ENCODE peak calls at places on chromosomes 12 and 14, in ten cellular contexts. Y is testis, U is body of pancreas, E is Panc1, C is IMR-90, H is heart left ventricle, D is ascending aorta, W is WERI-Rb-1, N is PC-3, S is transverse colon. O is an unnamed sample. For H3K36me3 and H3K9me3, the result is how much of the 10 kb centered on the place peaks cover.

GRCh38 chr12:53325539-53326061 is 4.2 kb upstream of the AAAS start:
- DNase-seq in S (peak), W (no peak), D (peak), Y (peak), H (peak), U (peak), N (no peak), E (no peak), C (no peak), O (peak)

GRCh38 chr12:109741286-109741969 is 27.8 kb downstream of the FAM222A start:
- DNase-seq in S (no peak), D (peak), N (no peak), U (peak), W (peak), C (no peak), E (no peak), H (no peak), Y (no peak), O (peak)

GRCh38 chr14:92553456-92553855 is 39.9 kb downstream of the RIN3 start:
- DNase-seq in H (peak), D (peak), C (peak), Y (peak), E (no peak), S (no peak), U (no peak), W (peak), N (no peak), O (no peak)

GRCh38 chr12:19665105-19665900 is 226.0 kb downstream of the AEBP2 start:
- DNase-seq in N (no peak), H (no peak), C (no peak), Y (no peak), S (no peak), D (no peak), U (no peak), E (no peak), W (no peak), O (no peak)

GRCh38 chr12:1972856-1973317 is 31.4 kb downstream of the DCP1B start:
- DNase-seq in D (peak), U (no peak), C (peak), N (no peak), W (no peak), S (peak), H (peak), Y (no peak), E (no peak), O (no peak)

GRCh38 chr14:74881425-74882102 is at the start of gene DLST:
- DNase-seq in U (peak), H (peak), S (peak), Y (peak), D (peak), N (peak), W (peak), C (peak), E (no peak), O (peak)

GRCh38 chr12:50581226-50582184 is 76.7 kb downstream of the DIP2B start:
- DNase-seq in C (peak), N (peak), U (no peak), D (no peak), Y (no peak), W (no peak), H (no peak), S (no peak), E (no peak), O (no peak)

GRCh38 chr14:99531221-99532096 is 50.2 kb downstream of the CCNK start:
- DNase-seq in C (peak), N (no peak), Y (no peak), U (no peak), W (no peak), S (no peak), H (no peak), E (no peak), D (no peak), O (no peak)

GRCh38 chr12:119659289-119659897 is 8.5 kb upstream of the PRKAB1 start:
- DNase-seq in Y (peak), N (peak), W (peak), S (peak), H (no peak), E (no peak), U (peak), C (peak), D (no peak), O (no peak)

GRCh38 chr12:82461851-82462250 is 103.5 kb downstream of the METTL25 start:
- DNase-seq in N (no peak), W (no peak), U (no peak), D (no peak), S (no peak), H (no peak), C (peak), Y (no peak), E (no peak), O (no peak)

GRCh38 chr12:117262749-117263148 is 72.5 kb upstream of the FBXO21 start:
- DNase-seq in U (no peak), H (no peak), Y (no peak), W (no peak), N (no peak), S (no peak), C (no peak), D (no peak), E (no peak), O (no peak)

GRCh38 chr12:78641837-78642423 is 222.6 kb upstream of the SYT1 start:
- DNase-seq in N (peak), H (no peak), W (no peak), U (no peak), S (no peak), Y (no peak), E (no peak), D (no peak), C (peak), O (no peak)

GRCh38 chr14:55071870-55072640 is 20.6 kb downstream of the MAPK1IP1L start:
- DNase-seq in H (peak), D (peak), W (no peak), Y (peak), U (no peak), N (peak), S (no peak), E (no peak), C (peak), O (no peak)

GRCh38 chr12:56021882-56022497 is 1.1 kb downstream of the IKZF4 start:
- DNase-seq in E (no peak), C (no peak), S (no peak), D (no peak), Y (no peak), U (no peak), W (no peak), N (no peak), H (no peak), O (no peak)

GRCh38 chr12:56017181-56017580 is 3.7 kb upstream of the IKZF4 start:
- DNase-seq in S (no peak), H (no peak), W (no peak), E (no peak), U (no peak), D (no peak), N (no peak), Y (no peak), C (no peak), O (no peak)

GRCh38 chr12:56020437-56021189 is at the start of gene IKZF4:
- DNase-seq in E (no peak), Y (peak), H (peak), C (peak), S (no peak), N (no peak), W (peak), U (no peak), D (no peak), O (no peak)
- H3K4me3 ChIP-seq in E (no peak), Y (no peak), H (no peak), C (peak), S (peak), N (no peak), W (peak), U (no peak), D (peak), O (no peak)

DNA sequence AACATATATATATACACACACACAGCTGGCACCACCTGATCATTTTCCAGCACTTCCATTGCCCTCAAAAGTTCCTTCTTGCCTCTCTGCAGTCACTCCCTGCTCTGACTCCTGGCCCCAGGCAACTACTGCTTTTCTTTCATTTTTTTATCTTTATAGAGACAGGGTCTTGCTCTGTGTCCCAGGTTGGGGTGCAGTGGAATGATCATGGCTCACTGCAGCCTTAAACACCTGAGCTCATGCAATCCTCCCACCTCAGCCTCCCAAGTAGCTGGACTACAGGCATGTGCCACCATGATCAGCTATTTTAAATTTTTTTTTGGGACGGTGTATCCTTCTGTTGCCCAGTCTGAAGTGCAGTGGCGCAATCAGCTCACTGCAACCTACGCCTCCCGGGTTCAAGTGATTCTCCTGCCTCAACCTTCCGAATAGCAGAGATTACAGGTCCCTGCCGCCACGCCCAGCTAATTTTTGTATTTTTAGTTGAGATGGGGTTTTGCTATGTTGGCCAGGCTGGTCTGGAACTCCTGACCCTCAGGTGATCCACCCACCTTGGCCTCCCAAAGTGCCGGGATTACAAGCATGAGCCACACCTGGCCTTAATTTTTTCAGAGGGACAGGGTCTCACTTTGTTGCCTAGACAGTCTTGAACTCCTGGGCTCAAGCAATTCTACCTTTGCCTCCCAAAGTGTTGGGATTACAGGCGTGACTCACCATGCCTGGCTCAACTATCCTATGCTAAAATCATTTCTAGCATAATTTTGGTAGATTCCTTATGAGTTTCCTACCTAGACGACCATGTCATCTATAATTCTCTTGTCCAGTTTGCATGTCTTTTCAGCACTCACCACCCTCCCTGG is 7.8 kb downstream of the HSP90AA1 start:
- DNase-seq in S (no peak), E (no peak), H (no peak), N (peak), U (no peak), D (no peak), Y (no peak), W (no peak), C (no peak), O (no peak)
- H3K36me3 ChIP-seq in S (under half), E (under half), H (half or more), N (under half), U (under half), D (half or more), Y (under half), W (half or more), C (half or more), O (half or more)

GRCh38 chr14:104281768-104282301 is 143.4 kb downstream of the KIF26A start:
- DNase-seq in H (no peak), E (no peak), C (no peak), U (peak), S (peak), N (no peak), Y (no peak), D (peak), W (no peak), O (peak)

GRCh38 chr14:104283197-104284106 is 145.1 kb downstream of the KIF26A start:
- DNase-seq in U (peak), D (peak), W (peak), C (no peak), N (no peak), H (no peak), E (no peak), Y (no peak), S (peak), O (peak)

GRCh38 chr14:104280085-104280901 is 141.9 kb downstream of the KIF26A start:
- DNase-seq in S (no peak), D (peak), C (no peak), N (no peak), Y (no peak), W (no peak), U (peak), H (no peak), E (no peak), O (peak)

GRCh38 chr14:104282332-104283196 is 144.2 kb downstream of the KIF26A start:
- DNase-seq in W (peak), S (peak), D (peak), H (no peak), Y (no peak), C (no peak), U (peak), N (no peak), E (no peak), O (no peak)

GRCh38 chr14:104280902-104281767 is 142.7 kb downstream of the KIF26A start:
- DNase-seq in U (peak), W (no peak), C (no peak), Y (no peak), S (no peak), H (peak), E (no peak), D (peak), N (no peak), O (peak)
- H3K9me3 ChIP-seq in U (under half), W (under half), C (half or more), Y (under half), S (under half), H (under half), E (under half), D (under half), N (under half), O (under half)

GRCh38 chr14:35342160-35343010 is 50.2 kb downstream of the PSMA6 start:
- DNase-seq in S (no peak), D (peak), E (no peak), Y (peak), W (no peak), N (no peak), U (peak), H (peak), C (peak), O (no peak)

GRCh38 chr14:35339761-35340406 is 47.7 kb downstream of the PSMA6 start:
- DNase-seq in N (no peak), D (peak), C (no peak), U (no peak), H (no peak), Y (no peak), W (no peak), E (no peak), S (no peak), O (peak)

GRCh38 chr14:35343709-35344474 is 51.7 kb downstream of the PSMA6 start:
- DNase-seq in E (no peak), C (no peak), H (no peak), S (no peak), W (no peak), D (no peak), N (no peak), U (no peak), Y (no peak), O (no peak)

GRCh38 chr14:35340616-35341453 is 48.7 kb downstream of the PSMA6 start:
- DNase-seq in U (no peak), D (no peak), C (no peak), W (no peak), E (no peak), N (no peak), S (no peak), Y (peak), H (no peak), O (no peak)

DNA sequence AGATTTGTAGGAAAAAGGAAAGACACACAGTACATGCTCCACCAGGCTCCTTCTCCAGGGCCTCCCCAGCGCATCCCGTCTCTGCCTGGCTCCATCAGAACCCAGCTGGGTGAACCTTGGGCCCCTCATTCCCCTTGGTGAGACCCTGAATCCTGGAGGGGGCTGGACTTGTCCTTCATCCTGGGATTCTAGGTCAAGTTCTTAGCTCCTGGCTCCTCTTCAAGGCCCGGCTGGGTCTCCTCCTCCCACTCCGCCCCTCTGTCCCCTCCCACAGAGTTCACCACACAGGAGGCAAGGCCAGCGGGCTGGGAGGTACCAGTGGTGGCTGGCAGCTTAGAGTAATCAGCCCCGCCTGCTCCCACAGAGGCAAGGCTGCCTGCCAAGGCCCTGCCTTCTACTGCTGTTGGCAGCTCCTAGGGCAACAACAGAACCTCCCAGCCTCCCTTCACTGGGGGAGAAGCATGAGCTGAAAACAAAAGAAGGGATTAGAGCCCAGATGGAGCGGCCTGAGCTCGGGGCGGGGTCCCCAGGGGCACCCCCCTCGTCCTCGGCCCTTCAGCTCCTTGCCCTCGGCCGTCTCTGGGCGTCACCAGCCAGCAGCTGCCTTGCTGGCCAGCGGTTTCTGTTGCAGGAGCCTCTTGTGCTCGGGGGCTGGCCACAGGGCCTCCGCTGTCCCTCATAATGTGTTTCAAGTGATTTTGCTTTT is 49.4 kb downstream of the PSMA6 start:
- DNase-seq in E (no peak), N (peak), C (peak), S (peak), W (peak), D (peak), Y (peak), H (peak), U (peak), O (peak)
- H3K4me3 ChIP-seq in E (peak), N (no peak), C (no peak), S (no peak), W (no peak), D (peak), Y (no peak), H (peak), U (no peak), O (peak)

DNA sequence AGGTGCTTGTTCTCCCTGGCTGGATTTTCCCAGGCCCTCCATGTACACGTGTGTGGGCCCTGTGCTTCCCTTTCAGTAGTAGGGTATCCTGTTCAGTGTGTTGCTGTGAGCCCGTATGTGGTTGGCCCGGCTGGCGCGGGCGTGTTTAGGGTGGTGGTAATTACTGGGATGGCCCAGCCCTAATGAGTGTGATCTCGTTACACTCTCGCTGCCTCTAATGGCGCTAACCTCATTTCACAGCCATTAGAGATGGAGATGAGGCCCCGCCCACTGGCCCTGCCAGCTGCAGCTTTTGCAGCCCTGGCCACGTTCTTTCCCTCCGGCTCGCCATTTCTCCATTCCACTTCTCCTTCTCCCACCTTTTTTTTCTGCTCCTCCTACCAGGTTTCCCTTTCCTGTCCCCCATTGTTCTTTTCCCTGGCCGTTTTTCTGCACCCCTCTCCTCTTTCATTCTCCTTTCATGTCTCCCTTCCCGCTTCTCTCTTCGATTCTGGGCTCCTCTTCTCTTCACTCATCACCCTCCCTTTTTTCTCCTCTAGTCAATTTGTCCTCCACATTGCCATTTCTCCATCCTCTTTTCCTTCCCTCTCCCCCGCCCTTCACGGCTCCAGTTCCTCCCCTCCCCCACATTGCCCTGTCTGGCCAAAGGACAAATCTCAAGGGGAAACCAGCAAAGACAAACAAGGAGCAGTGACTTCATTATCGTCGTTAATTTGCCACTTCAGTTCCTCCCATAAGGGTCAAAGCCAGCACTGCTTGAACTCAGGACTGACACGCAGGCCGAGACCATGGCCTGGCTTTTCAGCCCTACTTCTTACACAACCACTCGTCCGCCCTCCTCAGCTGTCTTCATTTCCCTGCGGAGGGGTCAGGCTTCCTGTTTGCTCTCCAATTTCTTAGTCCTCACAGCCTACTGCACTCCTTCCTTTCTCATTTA is 6.8 kb downstream of the ZFHX2 start:
- DNase-seq in W (no peak), N (no peak), D (no peak), C (no peak), U (no peak), Y (no peak), S (peak), H (peak), E (no peak), O (peak)
- H3K36me3 ChIP-seq in W (under half), N (under half), D (under half), C (under half), U (under half), Y (under half), S (under half), H (under half), E (under half), O (under half)

DNA sequence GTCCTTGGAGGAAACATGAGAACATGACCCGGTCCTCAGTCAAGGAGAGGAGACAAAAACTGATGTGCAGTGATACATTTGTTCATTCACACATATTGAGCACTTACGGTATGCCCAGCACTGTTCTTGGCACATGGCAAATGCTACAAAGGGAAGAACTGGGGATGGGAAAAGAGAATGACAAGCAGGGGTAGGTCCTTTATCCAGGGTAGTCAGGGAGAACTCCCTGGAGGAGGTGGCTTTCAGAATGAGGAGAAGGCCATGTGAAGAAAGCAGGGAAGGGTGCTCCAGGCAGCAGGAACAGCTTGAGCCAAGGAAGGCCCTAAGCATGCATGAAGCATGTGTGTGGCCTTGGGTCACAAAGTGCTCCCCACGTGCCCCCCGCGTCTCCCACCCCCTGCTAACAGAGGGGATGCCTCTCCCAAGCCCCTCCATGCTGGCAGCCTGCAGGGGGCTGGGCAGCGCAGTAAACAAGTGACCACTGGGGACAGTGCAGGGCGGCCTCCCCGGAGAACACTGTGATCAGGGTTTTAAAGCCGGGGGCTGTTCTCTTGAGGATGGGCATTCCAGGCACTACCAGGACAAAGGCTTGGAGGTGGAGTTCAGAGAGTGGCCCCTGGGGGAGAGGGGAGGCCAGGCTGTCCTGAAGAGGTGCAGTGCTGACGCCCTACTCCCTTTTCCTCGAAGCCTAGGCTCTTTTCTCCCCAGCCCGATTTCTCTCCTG is 71.0 kb downstream of the PHETA1 start:
- DNase-seq in E (no peak), N (no peak), U (no peak), D (no peak), H (no peak), C (no peak), Y (no peak), S (no peak), W (peak), O (no peak)
- H3K9me3 ChIP-seq in E (under half), N (under half), U (under half), D (under half), H (under half), C (under half), Y (under half), S (under half), W (under half), O (under half)

GRCh38 chr14:105249175-105250007 is 1.1 kb downstream of the BTBD6 start:
- DNase-seq in W (peak), E (no peak), H (no peak), C (peak), U (no peak), N (peak), Y (peak), D (no peak), S (peak), O (no peak)
- H3K4me3 ChIP-seq in W (peak), E (no peak), H (peak), C (peak), U (no peak), N (peak), Y (peak), D (peak), S (peak), O (peak)

GRCh38 chr14:90943367-90943766 is 117.1 kb downstream of the RPS6KA5 start:
- DNase-seq in N (no peak), W (no peak), Y (no peak), C (no peak), S (no peak), E (no peak), D (no peak), U (no peak), H (no peak), O (no peak)
- H3K36me3 ChIP-seq in N (under half), W (under half), Y (under half), C (under half), S (under half), E (under half), D (under half), U (under half), H (under half), O (under half)

O was measured in spleen.